ENCODE peak calls at places on chromosomes 11 and 22, in ten cellular contexts. I is H9; V is amygdala; B is tibial artery; K is anterior cingulate cortex; Z is endothelial cell of umbilical vein; P is fibroblast of pulmonary artery; E is activated CD8-positive, alpha-beta memory T cell treated with anti-CD3 and anti-CD28 coated beads for 1 hour; J is MM.1S; L is H54. C is an unnamed sample.

GRCh38 chr11:4680341-4680740 is 17.3 kb downstream of the OR51E2 start:
- DNase-seq in I (no peak), V (no peak), B (no peak), K (no peak), Z (no peak), P (no peak), E (no peak), J (no peak), L (no peak), C (no peak)

GRCh38 chr22:21827628-21828267 is 39.7 kb downstream of the MAPK1 start:
- DNase-seq in I (no peak), V (no peak), B (no peak), K (no peak), Z (no peak), P (no peak), E (no peak), J (no peak), L (no peak), C (no peak)

GRCh38 chr22:28600546-28601143 is 79.0 kb downstream of the TTC28 start:
- DNase-seq in I (no peak), V (peak), B (no peak), K (no peak), Z (peak), P (peak), E (no peak), J (peak), L (no peak), C (peak)

GRCh38 chr22:45334068-45334467 is 24.3 kb downstream of the FAM118A start:
- DNase-seq in I (no peak), V (no peak), B (no peak), K (no peak), Z (no peak), P (no peak), E (no peak), J (no peak), L (no peak), C (no peak)

GRCh38 chr11:45815747-45816146 is 10.8 kb downstream of the SLC35C1 start:
- DNase-seq in I (peak), V (no peak), B (no peak), K (no peak), Z (no peak), P (peak), E (no peak), J (no peak), L (peak), C (peak)

GRCh38 chr22:19396561-19396933 is 35.0 kb downstream of the HIRA start:
- DNase-seq in I (no peak), V (no peak), B (no peak), K (no peak), Z (no peak), P (no peak), E (no peak), J (no peak), L (no peak), C (no peak)

GRCh38 chr11:69292221-69292648 is 1.7 kb upstream of the MYEOV start:
- DNase-seq in I (peak), V (no peak), B (no peak), K (no peak), Z (peak), P (peak), E (peak), J (peak), L (no peak), C (no peak)

GRCh38 chr22:36015806-36016519 is 12.7 kb downstream of the RBFOX2 start:
- DNase-seq in I (no peak), V (no peak), B (no peak), K (no peak), Z (no peak), P (no peak), E (no peak), J (no peak), L (no peak), C (no peak)

GRCh38 chr22:42807185-42807584 is 49.9 kb downstream of the ARFGAP3 start:
- DNase-seq in I (no peak), V (no peak), B (no peak), K (no peak), Z (no peak), P (no peak), E (no peak), J (no peak), L (no peak), C (no peak)

C was measured in RPMI7951.